ENCODE peak calls at places on chromosomes 4 and X, in nine cellular contexts. One of them, this sample, is unnamed.

GRCh38 chr4:83728191-83728590 is 192.3 kb downstream of the GPAT3 start:
- DNase-seq in prostate gland: no peak
- DNase-seq in brain microvascular endothelial cell: no peak
- DNase-seq in esophagus squamous epithelium: no peak
- DNase-seq in AG04450: no peak
- DNase-seq in neural progenitor cell: no peak
- DNase-seq in uterus: no peak
- DNase-seq in Panc1: no peak
- DNase-seq in HL-60: no peak
- DNase-seq in this sample: no peak

GRCh38 chr4:6221851-6222760 is 21.8 kb upstream of the JAKMIP1 start:
- DNase-seq in prostate gland: peak
- DNase-seq in brain microvascular endothelial cell: no peak
- DNase-seq in esophagus squamous epithelium: no peak
- DNase-seq in AG04450: no peak
- DNase-seq in neural progenitor cell: peak
- DNase-seq in uterus: no peak
- DNase-seq in Panc1: no peak
- DNase-seq in HL-60: no peak
- DNase-seq in this sample: peak

GRCh38 chrX:1341531-1342179 is 5.1 kb downstream of the IL3RA start:
- DNase-seq in prostate gland: no peak
- DNase-seq in brain microvascular endothelial cell: no peak
- DNase-seq in esophagus squamous epithelium: no peak
- DNase-seq in AG04450: no peak
- DNase-seq in neural progenitor cell: no peak
- DNase-seq in uterus: no peak
- DNase-seq in Panc1: no peak
- DNase-seq in HL-60: no peak
- DNase-seq in this sample: no peak

GRCh38 chr4:73231518-73232487 is 26.8 kb downstream of the ANKRD17 start:
- DNase-seq in prostate gland: no peak
- DNase-seq in brain microvascular endothelial cell: no peak
- DNase-seq in esophagus squamous epithelium: no peak
- DNase-seq in AG04450: no peak
- DNase-seq in neural progenitor cell: no peak
- DNase-seq in uterus: no peak
- DNase-seq in Panc1: no peak
- DNase-seq in HL-60: no peak
- DNase-seq in this sample: no peak

GRCh38 chrX:17680732-17681413 is 56.4 kb upstream of the SCML1 start:
- DNase-seq in prostate gland: no peak
- DNase-seq in brain microvascular endothelial cell: no peak
- DNase-seq in esophagus squamous epithelium: no peak
- DNase-seq in AG04450: no peak
- DNase-seq in neural progenitor cell: no peak
- DNase-seq in uterus: no peak
- DNase-seq in Panc1: no peak
- DNase-seq in HL-60: no peak
- DNase-seq in this sample: no peak

GRCh38 chr4:18566970-18567799 is 545.6 kb upstream of the LCORL start:
- DNase-seq in prostate gland: no peak
- DNase-seq in brain microvascular endothelial cell: peak
- DNase-seq in esophagus squamous epithelium: no peak
- DNase-seq in AG04450: no peak
- DNase-seq in neural progenitor cell: no peak
- DNase-seq in uterus: no peak
- DNase-seq in Panc1: no peak
- DNase-seq in HL-60: no peak
- DNase-seq in this sample: no peak

GRCh38 chr4:155572106-155572703 is 94.4 kb upstream of the GUCY1A1 start:
- DNase-seq in prostate gland: no peak
- DNase-seq in brain microvascular endothelial cell: no peak
- DNase-seq in esophagus squamous epithelium: no peak
- DNase-seq in AG04450: no peak
- DNase-seq in neural progenitor cell: peak
- DNase-seq in uterus: no peak
- DNase-seq in Panc1: no peak
- DNase-seq in HL-60: no peak
- DNase-seq in this sample: no peak

GRCh38 chr4:151356510-151356909 is 31.1 kb upstream of the SH3D19 start:
- DNase-seq in prostate gland: no peak
- DNase-seq in brain microvascular endothelial cell: peak
- DNase-seq in esophagus squamous epithelium: no peak
- DNase-seq in AG04450: no peak
- DNase-seq in neural progenitor cell: no peak
- DNase-seq in uterus: no peak
- DNase-seq in Panc1: peak
- DNase-seq in HL-60: no peak
- DNase-seq in this sample: peak

GRCh38 chr4:2353222-2354107 is 65.0 kb downstream of the ZFYVE28 start:
- DNase-seq in prostate gland: no peak
- DNase-seq in brain microvascular endothelial cell: no peak
- DNase-seq in esophagus squamous epithelium: no peak
- DNase-seq in AG04450: no peak
- DNase-seq in neural progenitor cell: no peak
- DNase-seq in uterus: no peak
- DNase-seq in Panc1: no peak
- DNase-seq in HL-60: no peak
- DNase-seq in this sample: no peak

GRCh38 chr4:80189956-80190671 is 7.2 kb upstream of the PRDM8 start:
- DNase-seq in prostate gland: no peak
- DNase-seq in brain microvascular endothelial cell: no peak
- DNase-seq in esophagus squamous epithelium: no peak
- DNase-seq in AG04450: no peak
- DNase-seq in neural progenitor cell: peak
- DNase-seq in uterus: no peak
- DNase-seq in Panc1: no peak
- DNase-seq in HL-60: no peak
- DNase-seq in this sample: no peak

GRCh38 chrX:9682456-9682855 is 83.2 kb downstream of the GPR143 start:
- DNase-seq in prostate gland: no peak
- DNase-seq in brain microvascular endothelial cell: no peak
- DNase-seq in esophagus squamous epithelium: no peak
- DNase-seq in AG04450: no peak
- DNase-seq in neural progenitor cell: peak
- DNase-seq in uterus: no peak
- DNase-seq in Panc1: no peak
- DNase-seq in HL-60: no peak
- DNase-seq in this sample: no peak

GRCh38 chr4:120977435-120977997 is 55.0 kb upstream of the PRDM5 start:
- DNase-seq in prostate gland: no peak
- DNase-seq in brain microvascular endothelial cell: peak
- DNase-seq in esophagus squamous epithelium: no peak
- DNase-seq in AG04450: peak
- DNase-seq in neural progenitor cell: peak
- DNase-seq in uterus: no peak
- DNase-seq in Panc1: peak
- DNase-seq in HL-60: peak
- DNase-seq in this sample: peak

GRCh38 chr4:154877110-154877760 is 96.2 kb downstream of the RBM46 start:
- DNase-seq in prostate gland: no peak
- DNase-seq in brain microvascular endothelial cell: peak
- DNase-seq in esophagus squamous epithelium: no peak
- DNase-seq in AG04450: no peak
- DNase-seq in neural progenitor cell: no peak
- DNase-seq in uterus: no peak
- DNase-seq in Panc1: no peak
- DNase-seq in HL-60: no peak
- DNase-seq in this sample: no peak

GRCh38 chrX:147832707-147833348 is 78.9 kb upstream of the FMR1 start:
- DNase-seq in prostate gland: no peak
- DNase-seq in brain microvascular endothelial cell: no peak
- DNase-seq in esophagus squamous epithelium: no peak
- DNase-seq in AG04450: no peak
- DNase-seq in neural progenitor cell: no peak
- DNase-seq in uterus: no peak
- DNase-seq in Panc1: no peak
- DNase-seq in HL-60: no peak
- DNase-seq in this sample: no peak

GRCh38 chrX:118049713-118050112 is 66.9 kb downstream of the KLHL13 start:
- DNase-seq in prostate gland: no peak
- DNase-seq in brain microvascular endothelial cell: no peak
- DNase-seq in esophagus squamous epithelium: no peak
- DNase-seq in AG04450: no peak
- DNase-seq in neural progenitor cell: no peak
- DNase-seq in uterus: no peak
- DNase-seq in Panc1: no peak
- DNase-seq in HL-60: no peak
- DNase-seq in this sample: no peak

GRCh38 chr4:171203425-171203824 is 609.8 kb upstream of the GALNTL6 start:
- DNase-seq in prostate gland: no peak
- DNase-seq in brain microvascular endothelial cell: peak
- DNase-seq in esophagus squamous epithelium: no peak
- DNase-seq in AG04450: no peak
- DNase-seq in neural progenitor cell: no peak
- DNase-seq in uterus: no peak
- DNase-seq in Panc1: no peak
- DNase-seq in HL-60: no peak
- DNase-seq in this sample: peak

GRCh38 chr4:4338632-4339031 is 48.3 kb upstream of the NSG1 start:
- DNase-seq in prostate gland: no peak
- DNase-seq in brain microvascular endothelial cell: no peak
- DNase-seq in esophagus squamous epithelium: no peak
- DNase-seq in AG04450: no peak
- DNase-seq in neural progenitor cell: no peak
- DNase-seq in uterus: no peak
- DNase-seq in Panc1: no peak
- DNase-seq in HL-60: no peak
- DNase-seq in this sample: no peak

GRCh38 chr4:141215972-141216761 is 4.5 kb upstream of the ZNF330 start:
- DNase-seq in prostate gland: no peak
- DNase-seq in brain microvascular endothelial cell: no peak
- DNase-seq in esophagus squamous epithelium: no peak
- DNase-seq in AG04450: no peak
- DNase-seq in neural progenitor cell: no peak
- DNase-seq in uterus: no peak
- DNase-seq in Panc1: no peak
- DNase-seq in HL-60: no peak
- DNase-seq in this sample: no peak
- H3K27ac ChIP-seq in prostate gland: no peak
- H3K27ac ChIP-seq in brain microvascular endothelial cell: no peak
- H3K27ac ChIP-seq in esophagus squamous epithelium: no peak
- H3K27ac ChIP-seq in AG04450: no peak
- H3K27ac ChIP-seq in neural progenitor cell: no peak
- H3K27ac ChIP-seq in uterus: no peak
- H3K27ac ChIP-seq in Panc1: no peak
- H3K27ac ChIP-seq in HL-60: no peak
- H3K27ac ChIP-seq in this sample: no peak

DNA sequence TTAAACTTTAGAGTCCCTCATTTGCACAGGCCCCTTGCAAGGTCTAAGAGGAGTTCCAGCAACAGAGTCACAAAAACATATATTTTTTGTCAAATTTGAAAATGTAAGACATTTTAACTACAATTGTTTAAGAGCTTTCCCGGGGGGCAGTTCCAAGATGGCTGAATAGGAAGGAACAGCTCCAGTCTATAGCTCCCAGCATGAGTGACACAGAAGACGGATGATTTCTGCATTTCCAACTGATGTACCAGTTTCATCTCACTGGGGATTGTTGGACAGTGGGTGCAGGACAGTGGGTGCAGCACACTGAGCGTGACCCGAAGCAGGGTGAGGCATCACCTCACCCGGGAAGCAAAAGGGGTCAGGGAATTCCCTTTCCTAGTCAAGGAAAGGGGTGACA is 71.4 kb upstream of the NMU start:
- DNase-seq in prostate gland: no peak
- DNase-seq in brain microvascular endothelial cell: no peak
- DNase-seq in esophagus squamous epithelium: no peak
- DNase-seq in AG04450: no peak
- DNase-seq in neural progenitor cell: no peak
- DNase-seq in uterus: no peak
- DNase-seq in Panc1: no peak
- DNase-seq in HL-60: no peak
- DNase-seq in this sample: no peak
- H3K27ac ChIP-seq in prostate gland: no peak
- H3K27ac ChIP-seq in brain microvascular endothelial cell: no peak
- H3K27ac ChIP-seq in esophagus squamous epithelium: no peak
- H3K27ac ChIP-seq in AG04450: no peak
- H3K27ac ChIP-seq in neural progenitor cell: no peak
- H3K27ac ChIP-seq in uterus: no peak
- H3K27ac ChIP-seq in Panc1: no peak
- H3K27ac ChIP-seq in HL-60: no peak
- H3K27ac ChIP-seq in this sample: no peak

GRCh38 chrX:91434351-91435168 is at the start of gene PABPC5:
- DNase-seq in prostate gland: peak
- DNase-seq in brain microvascular endothelial cell: peak
- DNase-seq in esophagus squamous epithelium: no peak
- DNase-seq in AG04450: peak
- DNase-seq in neural progenitor cell: peak
- DNase-seq in uterus: peak
- DNase-seq in Panc1: no peak
- DNase-seq in HL-60: no peak
- DNase-seq in this sample: no peak

GRCh38 chrX:91435465-91435864 is 826 bp downstream of the PABPC5 start:
- DNase-seq in prostate gland: no peak
- DNase-seq in brain microvascular endothelial cell: no peak
- DNase-seq in esophagus squamous epithelium: no peak
- DNase-seq in AG04450: no peak
- DNase-seq in neural progenitor cell: peak
- DNase-seq in uterus: no peak
- DNase-seq in Panc1: no peak
- DNase-seq in HL-60: no peak
- DNase-seq in this sample: no peak
- H3K27ac ChIP-seq in prostate gland: peak
- H3K27ac ChIP-seq in brain microvascular endothelial cell: no peak
- H3K27ac ChIP-seq in esophagus squamous epithelium: peak
- H3K27ac ChIP-seq in AG04450: peak
- H3K27ac ChIP-seq in neural progenitor cell: no peak
- H3K27ac ChIP-seq in uterus: peak
- H3K27ac ChIP-seq in Panc1: no peak
- H3K27ac ChIP-seq in HL-60: no peak
- H3K27ac ChIP-seq in this sample: no peak

DNA sequence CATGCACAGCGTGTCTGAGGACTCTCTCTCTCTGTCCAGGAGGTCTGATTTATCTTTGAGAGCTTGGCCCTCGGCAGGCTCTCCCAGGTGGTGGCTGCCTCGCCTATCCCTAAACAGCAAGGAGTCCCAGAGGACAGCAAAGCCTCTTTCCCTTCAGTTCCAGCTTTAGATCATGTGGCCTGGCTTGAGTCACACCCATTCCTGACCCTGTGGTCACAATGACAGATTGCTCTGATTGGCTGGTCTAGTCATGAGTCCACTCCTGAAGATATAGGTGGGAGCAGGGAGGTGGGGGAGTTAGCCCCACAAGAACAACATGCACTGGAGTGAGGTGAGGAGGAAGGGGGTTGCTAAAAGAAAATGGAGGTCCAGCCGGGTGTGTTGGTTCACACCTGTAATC is 12.1 kb upstream of the PORCN start:
- DNase-seq in prostate gland: no peak
- DNase-seq in brain microvascular endothelial cell: no peak
- DNase-seq in esophagus squamous epithelium: no peak
- DNase-seq in AG04450: no peak
- DNase-seq in neural progenitor cell: no peak
- DNase-seq in uterus: no peak
- DNase-seq in Panc1: no peak
- DNase-seq in HL-60: no peak
- DNase-seq in this sample: no peak
- H3K27ac ChIP-seq in prostate gland: no peak
- H3K27ac ChIP-seq in brain microvascular endothelial cell: no peak
- H3K27ac ChIP-seq in esophagus squamous epithelium: no peak
- H3K27ac ChIP-seq in AG04450: no peak
- H3K27ac ChIP-seq in neural progenitor cell: no peak
- H3K27ac ChIP-seq in uterus: no peak
- H3K27ac ChIP-seq in Panc1: no peak
- H3K27ac ChIP-seq in HL-60: no peak
- H3K27ac ChIP-seq in this sample: no peak

This sample was measured in RWPE1.